ENCODE peak calls at places on chromosomes 6 and 20, in five cellular contexts. N is A549, E is pancreas, I is breast epithelium, W is mucosa of descending colon. M is an unnamed sample.

GRCh38 chr6:49939993-49940498 is 23.9 kb downstream of the DEFB114 start:
- DNase-seq in I (no peak), E (no peak), N (no peak), W (no peak), M (no peak)

GRCh38 chr20:34663213-34663943 is 13.5 kb downstream of the PIGU start:
- DNase-seq in W (no peak), E (no peak), I (no peak), N (no peak), M (no peak)

GRCh38 chr6:128519931-128520435 is 416 bp downstream of the PTPRK start:
- DNase-seq in I (peak; percentile 70), W (no peak), N (no peak), E (peak; percentile 55), M (peak; percentile 39)

GRCh38 chr6:15620616-15621015 is 42.2 kb downstream of the DTNBP1 start:
- DNase-seq in E (no peak), W (no peak), I (no peak), N (no peak), M (no peak)

GRCh38 chr6:22079788-22080187 is 217.0 kb downstream of the PRL start:
- DNase-seq in I (no peak), N (no peak), W (no peak), E (no peak), M (no peak)

GRCh38 chr6:142561511-142562265 is 259.9 kb downstream of the ADGRG6 start:
- DNase-seq in W (no peak), I (no peak), N (no peak), E (no peak), M (no peak)

GRCh38 chr20:63453029-63453523 is 19.4 kb downstream of the KCNQ2 start:
- DNase-seq in W (no peak), E (no peak), I (no peak), N (peak; percentile 71), M (no peak)

GRCh38 chr20:63738687-63739128 is 868 bp upstream of the SLC2A4RG start:
- DNase-seq in E (peak; percentile 78), W (peak; percentile 86), I (peak; percentile 82), N (no peak), M (peak; percentile 95)

GRCh38 chr20:46963758-46964181 is 69.1 kb downstream of the EYA2 start:
- DNase-seq in N (no peak), W (no peak), E (no peak), I (no peak), M (peak; percentile 58)

GRCh38 chr6:40442591-40442990 is 144.6 kb downstream of the LRFN2 start:
- DNase-seq in N (no peak), W (no peak), I (no peak), E (no peak), M (no peak)

GRCh38 chr6:133376743-133377142 is 135.6 kb downstream of the EYA4 start:
- DNase-seq in I (no peak), E (no peak), N (no peak), W (no peak), M (no peak)

GRCh38 chr20:53539516-53539915 is 54.1 kb downstream of the ZNF217 start:
- DNase-seq in N (no peak), I (no peak), W (no peak), E (no peak), M (no peak)

GRCh38 chr20:45545754-45546453 is 1.3 kb downstream of the EPPIN start:
- DNase-seq in W (no peak), E (no peak), N (peak; percentile 21), I (no peak), M (no peak)

GRCh38 chr20:63309261-63310071 is 16.5 kb downstream of the COL20A1 start:
- DNase-seq in I (no peak), E (no peak), N (peak; percentile 58), W (no peak), M (no peak)

GRCh38 chr6:170393807-170394399 is 87.3 kb downstream of the FAM120B start:
- DNase-seq in E (no peak), N (no peak), I (no peak), W (no peak), M (no peak)

GRCh38 chr6:114747995-114748625 is 405.3 kb upstream of the HS3ST5 start:
- DNase-seq in I (no peak), N (no peak), E (peak; percentile 31), W (peak; percentile 8), M (no peak)

GRCh38 chr6:81752969-81753708 is 658 bp upstream of the TENT5A start:
- DNase-seq in W (peak; percentile 95), N (peak; percentile 70), E (peak; percentile 87), I (peak; percentile 86), M (peak; percentile 86)

GRCh38 chr6:87551799-87552198 is 38.0 kb downstream of the RARS2 start:
- DNase-seq in E (no peak), N (no peak), I (no peak), W (no peak), M (no peak)
- H3K4me3 ChIP-seq in E (no peak overlapping the region), N (no peak overlapping the region), I (no peak overlapping the region), W (no peak overlapping the region), M (no peak overlapping the region)

GRCh38 chr6:24122139-24122538 is 3.9 kb upstream of the NRSN1 start:
- DNase-seq in N (no peak), I (no peak), W (no peak), E (no peak), M (no peak)
- TF ChIP-seq CTCF in N (no peak), I (no peak), W (no peak), E (no peak), M (no peak)

GRCh38 chr6:35018184-35018523 is 123.0 kb downstream of the TCP11 start:
- DNase-seq in W (no peak), E (no peak), N (no peak), I (no peak), M (peak; percentile 30)

GRCh38 chr6:35015996-35016395 is 125.1 kb downstream of the TCP11 start:
- DNase-seq in N (no peak), I (no peak), E (no peak), W (no peak), M (no peak)

GRCh38 chr6:35017461-35018183 is 123.5 kb downstream of the TCP11 start:
- DNase-seq in W (no peak), N (no peak), I (no peak), E (no peak), M (no peak)

GRCh38 chr6:35015476-35015875 is 125.7 kb downstream of the TCP11 start:
- DNase-seq in E (no peak), I (no peak), W (no peak), N (no peak), M (no peak)

GRCh38 chr6:35016417-35017221 is 124.5 kb downstream of the TCP11 start:
- DNase-seq in I (no peak), N (no peak), E (no peak), W (no peak), M (no peak)
- H3K4me3 ChIP-seq in I (peak overlapping the region; percentile 51), N (no peak overlapping the region), E (peak overlapping the region; percentile 5), W (no peak overlapping the region), M (no peak overlapping the region)

GRCh38 chr20:9359561-9360308 is 154.7 kb upstream of the LAMP5 start:
- DNase-seq in I (no peak), E (peak; percentile 20), W (peak; percentile 55), N (peak; percentile 60), M (no peak)
- TF ChIP-seq CTCF in I (peak; percentile 67), E (no peak), W (no peak), N (peak; percentile 99), M (no peak)

GRCh38 chr6:122495612-122496011 is 24.0 kb upstream of the SERINC1 start:
- DNase-seq in W (no peak), E (no peak), I (no peak), N (no peak), M (no peak)

GRCh38 chr6:122494665-122495272 is 23.2 kb upstream of the SERINC1 start:
- DNase-seq in N (no peak), E (no peak), I (peak; percentile 64), W (peak; percentile 41), M (no peak)

DNA sequence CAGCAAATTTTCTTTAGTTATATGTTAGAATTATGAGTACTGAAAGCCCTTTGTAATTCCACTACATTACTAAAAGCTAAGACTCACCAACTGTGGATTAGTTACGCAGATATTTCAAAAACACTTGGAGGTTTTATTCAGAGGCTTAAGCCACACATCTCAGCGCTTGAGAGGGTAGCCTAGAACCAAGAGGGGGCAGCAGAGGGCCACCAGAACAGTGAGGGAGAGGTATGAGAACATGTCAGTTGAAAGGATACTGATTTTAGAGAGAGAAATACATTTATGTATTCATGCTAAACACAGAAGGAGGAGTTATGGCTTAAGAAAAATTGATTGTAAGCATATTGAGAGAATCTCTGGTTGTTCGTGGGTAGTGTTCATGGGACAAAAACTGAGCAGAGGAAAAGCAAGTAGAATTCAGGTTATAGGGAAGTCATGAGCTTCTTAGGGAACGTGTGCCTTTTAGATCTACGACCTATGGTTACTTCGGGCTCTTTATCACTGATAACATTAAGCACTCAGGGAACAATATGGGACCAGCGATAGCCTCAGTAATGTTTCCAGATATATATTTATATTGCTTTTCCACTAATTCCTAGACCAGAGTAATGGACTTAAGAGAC is 20.4 kb upstream of the SERINC1 start:
- DNase-seq in E (peak; percentile 64), I (peak; percentile 63), W (peak; percentile 80), N (peak; percentile 37), M (peak; percentile 61)
- H3K4me3 ChIP-seq in E (no peak overlapping the region), I (no peak overlapping the region), W (no peak overlapping the region), N (no peak overlapping the region), M (no peak overlapping the region)

GRCh38 chr6:116941727-116942126 is 64.7 kb downstream of the RFX6 start:
- DNase-seq in W (no peak), I (no peak), E (no peak), N (no peak), M (no peak)
- TF ChIP-seq CTCF in W (no peak), I (no peak), E (no peak), N (no peak), M (no peak)

DNA sequence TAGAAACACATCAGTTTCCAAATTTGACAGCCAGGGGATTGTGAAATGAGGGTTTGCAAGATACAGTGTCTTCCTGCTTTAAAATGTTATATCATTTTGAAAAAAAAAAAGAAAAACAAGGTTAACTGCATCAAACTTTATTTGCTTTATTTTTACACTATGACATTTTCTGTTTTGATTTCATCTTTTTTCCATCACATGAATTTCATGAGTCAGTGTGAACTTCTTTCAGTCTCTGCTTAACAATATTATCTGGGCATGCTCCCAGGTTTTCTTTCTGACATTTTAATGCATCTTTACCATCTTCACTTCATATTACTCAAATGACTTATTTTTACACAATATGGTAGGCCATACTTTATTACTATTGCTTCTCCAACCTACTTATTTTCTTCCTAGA is 1.9 kb downstream of the NCOA7 start:
- DNase-seq in E (no peak), W (no peak), N (no peak), I (no peak), M (no peak)
- H3K4me3 ChIP-seq in E (no peak overlapping the region), W (no peak overlapping the region), N (peak overlapping the region; percentile 81), I (peak overlapping the region; percentile 96), M (no peak overlapping the region)

DNA sequence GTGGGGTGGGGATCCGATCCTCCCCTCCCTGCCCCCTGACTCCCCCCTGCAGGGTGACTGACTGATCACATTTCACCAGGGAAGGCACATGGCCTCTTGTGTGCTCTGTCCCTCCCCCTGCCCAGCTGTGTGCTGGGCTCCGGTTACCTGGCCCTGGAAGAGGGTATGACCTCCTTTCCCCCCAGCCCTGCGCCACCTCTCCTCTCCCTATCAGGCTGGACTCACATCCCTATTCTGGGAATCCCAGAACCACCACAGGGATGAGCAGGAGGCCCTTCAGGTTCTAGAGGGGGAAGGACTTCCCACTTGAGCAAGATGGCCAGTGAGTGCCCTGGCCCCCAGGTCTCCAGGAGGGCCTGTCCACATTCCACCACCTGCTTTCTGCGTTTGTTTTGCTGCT is 2.1 kb upstream of the IP6K3 start:
- DNase-seq in E (no peak), N (no peak), W (no peak), I (no peak), M (no peak)
- TF ChIP-seq CTCF in E (no peak), N (no peak), W (no peak), I (no peak), M (no peak)

M was measured in lower leg skin.